ENCODE peak calls at places on chromosomes 3 and 15, in five cellular contexts. S is neuronal stem cell, Q is IMR-90, M is NT2/D1, W is H9. P is an unnamed sample.

GRCh38 chr15:31365655-31366127 is 39.1 kb downstream of the KLF13 start:
- DNase-seq in Q (peak; percentile 72), W (peak; percentile 81), S (peak; percentile 46), M (peak; percentile 38), P (no peak)

GRCh38 chr3:32821686-32822296 is 4.0 kb downstream of the TRIM71 start:
- DNase-seq in M (no peak), Q (no peak), W (no peak), S (no peak), P (no peak)

GRCh38 chr3:115018694-115019093 is 128.4 kb downstream of the ZBTB20 start:
- DNase-seq in W (no peak), S (no peak), M (no peak), Q (no peak), P (no peak)

GRCh38 chr3:9386501-9387321 is 10.7 kb upstream of the SETD5 start:
- DNase-seq in W (no peak), Q (no peak), S (no peak), M (no peak), P (no peak)

GRCh38 chr3:25508901-25509300 is 80.8 kb downstream of the RARB start:
- DNase-seq in S (no peak), M (no peak), W (no peak), Q (no peak), P (peak; percentile 94)

GRCh38 chr3:57098418-57099310 is 38.2 kb downstream of the SPATA12 start:
- DNase-seq in Q (no peak), W (no peak), M (no peak), S (no peak), P (no peak)

GRCh38 chr3:12999147-13000140 is 73.8 kb downstream of the IQSEC1 start:
- DNase-seq in Q (no peak), W (no peak), S (no peak), M (no peak), P (no peak)

GRCh38 chr15:43776718-43777292 is at the start of gene ELL3:
- DNase-seq in S (peak; percentile 31), W (peak; percentile 87), M (peak; percentile 30), Q (peak; percentile 59), P (no peak)

GRCh38 chr15:73869216-73869995 is 4.0 kb upstream of the TBC1D21 start:
- DNase-seq in W (no peak), Q (no peak), M (no peak), S (no peak), P (no peak)

GRCh38 chr3:9649791-9650521 is 651 bp downstream of the MTMR14 start:
- DNase-seq in S (no peak), Q (no peak), W (no peak), M (no peak), P (no peak)

GRCh38 chr3:48118322-48118721 is 69.9 kb downstream of the CDC25A start:
- DNase-seq in Q (no peak), M (no peak), W (no peak), S (no peak), P (no peak)

DNA sequence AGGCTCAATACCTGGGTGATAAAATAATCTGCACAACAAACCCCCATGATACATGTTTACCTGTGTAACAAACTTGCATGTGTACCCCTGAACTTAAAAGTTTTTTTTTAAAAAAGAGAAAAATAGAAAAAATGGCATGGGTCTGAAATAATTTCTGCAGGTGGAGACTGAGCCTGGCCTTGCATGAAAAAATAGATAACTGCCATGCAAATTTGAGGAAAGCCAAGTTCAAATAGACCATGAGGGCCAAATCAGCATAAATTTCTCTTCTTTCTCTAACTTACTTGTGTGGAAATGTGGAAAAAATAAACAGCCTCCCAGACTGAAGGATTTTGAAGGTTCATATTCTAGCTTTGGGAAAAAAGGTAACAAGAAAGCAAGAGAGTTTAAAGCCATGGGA is 744 bp upstream of the ACKR4 start:
- DNase-seq in M (no peak), Q (no peak), S (no peak), W (no peak), P (no peak)
- H3K9ac ChIP-seq in M (no peak overlapping the region), Q (no peak overlapping the region), S (no peak overlapping the region), W (no peak overlapping the region), P (no peak overlapping the region)

DNA sequence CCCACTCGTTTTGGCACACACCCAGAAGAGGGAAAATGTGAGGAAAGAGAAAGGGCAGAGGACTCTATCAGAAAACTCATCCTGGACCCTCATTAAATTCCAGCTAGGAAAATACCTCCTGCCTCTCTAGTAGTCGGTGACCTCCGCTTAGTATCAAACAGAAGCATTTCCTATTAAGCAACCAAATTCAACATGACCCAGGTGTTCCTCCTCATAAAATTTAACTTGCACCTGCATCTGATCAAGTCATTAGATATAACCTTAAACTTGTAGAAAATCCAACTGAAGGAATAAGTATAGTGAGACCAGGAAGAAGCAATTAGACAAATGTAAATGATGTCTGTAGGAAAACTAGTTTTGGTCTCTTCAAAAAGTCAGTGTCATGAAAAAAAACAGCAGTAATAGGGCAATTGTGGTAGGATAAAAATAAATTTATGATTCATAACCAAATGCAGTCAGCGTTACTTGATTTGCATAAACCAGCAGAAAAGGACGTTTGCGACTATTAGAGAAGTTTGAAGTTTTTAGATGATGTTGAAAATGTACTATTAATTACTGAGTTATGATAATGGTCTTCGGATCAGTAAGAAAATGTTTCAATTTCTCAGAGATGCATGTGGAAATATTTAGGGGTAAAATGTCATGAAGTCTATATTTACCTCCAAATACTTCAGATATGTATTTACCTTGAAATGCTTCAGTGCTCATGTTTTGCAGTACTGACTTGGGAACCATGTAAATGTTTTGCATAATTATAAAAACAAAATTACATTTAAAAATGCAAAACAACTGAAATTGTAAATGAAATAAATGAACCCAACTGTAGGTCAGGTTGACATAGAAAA is 44.6 kb downstream of the LDHAL6B start:
- DNase-seq in W (no peak), S (no peak), M (no peak), Q (no peak), P (no peak)
- H3K9ac ChIP-seq in W (no peak overlapping the region), S (no peak overlapping the region), M (no peak overlapping the region), Q (no peak overlapping the region), P (no peak overlapping the region)

GRCh38 chr15:38069506-38069905 is 135.1 kb downstream of the TMCO5A start:
- DNase-seq in W (no peak), S (no peak), M (no peak), Q (peak; percentile 86), P (peak; percentile 61)
- H3K9ac ChIP-seq in W (no peak overlapping the region), S (no peak overlapping the region), M (no peak overlapping the region), Q (no peak overlapping the region), P (peak overlapping the region; percentile 66)

GRCh38 chr15:99511865-99512632 is 53.7 kb upstream of the MEF2A start:
- DNase-seq in M (no peak), W (no peak), Q (no peak), S (no peak), P (no peak)
- H3K9ac ChIP-seq in M (no peak overlapping the region), W (no peak overlapping the region), Q (no peak overlapping the region), S (no peak overlapping the region), P (no peak overlapping the region)